ENCODE peak calls at places on chromosomes 16 and 17, in four cellular contexts. E is tibial nerve, H is transverse colon, F is ovary. P is an unnamed sample.

GRCh38 chr17:74108126-74108705 is 95.3 kb upstream of the RPL38 start:
- DNase-seq in F (no peak), E (no peak), H (no peak), P (no peak)

GRCh38 chr16:28572659-28573510 is 19.2 kb downstream of the SGF29 start:
- DNase-seq in H (no peak), F (peak; percentile 52), E (no peak), P (no peak)

GRCh38 chr16:46887524-46887854 is 3.3 kb downstream of the GPT2 start:
- DNase-seq in H (no peak), E (no peak), F (no peak), P (peak; percentile 60)

GRCh38 chr17:50290074-50290702 is 15.9 kb downstream of the TMEM92 start:
- DNase-seq in H (peak; percentile 64), F (peak; percentile 62), E (peak; percentile 84), P (peak; percentile 77)

GRCh38 chr17:31869797-31870568 is 10.9 kb upstream of the COPRS start:
- DNase-seq in H (no peak), E (no peak), F (no peak), P (no peak)

GRCh38 chr16:23016372-23016771 is 132.9 kb downstream of the USP31 start:
- DNase-seq in H (peak; percentile 29), E (no peak), F (no peak), P (no peak)

GRCh38 chr16:26019885-26020284 is 328.1 kb downstream of the HS3ST4 start:
- DNase-seq in E (no peak), F (no peak), H (no peak), P (no peak)

GRCh38 chr17:65359016-65359415 is 202.4 kb downstream of the AXIN2 start:
- DNase-seq in H (no peak), F (no peak), E (no peak), P (no peak)

GRCh38 chr17:72572604-72573491 is 452.0 kb downstream of the SOX9 start:
- DNase-seq in H (no peak), E (no peak), F (no peak), P (no peak)

GRCh38 chr17:50134206-50135110 is 4.5 kb upstream of the SAMD14 start:
- DNase-seq in H (no peak), F (peak; percentile 29), E (no peak), P (no peak)

GRCh38 chr16:20850981-20851380 is 44.7 kb downstream of the REXO5 start:
- DNase-seq in F (no peak), H (no peak), E (no peak), P (no peak)

GRCh38 chr16:28491080-28491969 is 549 bp downstream of the CLN3 start:
- DNase-seq in F (peak; percentile 68), E (peak; percentile 21), H (peak; percentile 53), P (no peak)

GRCh38 chr17:48575066-48575582 is 3.0 kb downstream of the HOXB4 start:
- DNase-seq in F (no peak), H (no peak), E (no peak), P (no peak)

GRCh38 chr17:74052993-74053744 is 150.3 kb upstream of the RPL38 start:
- DNase-seq in H (no peak), E (no peak), F (no peak), P (no peak)

GRCh38 chr17:59651346-59651745 is 31.7 kb downstream of the CLTC start:
- DNase-seq in H (no peak), F (no peak), E (no peak), P (no peak)

GRCh38 chr17:33651631-33652030 is 358.5 kb upstream of the ASIC2 start:
- DNase-seq in H (no peak), F (no peak), E (no peak), P (no peak)

GRCh38 chr17:67487506-67487905 is 110.4 kb downstream of the PITPNC1 start:
- DNase-seq in E (no peak), H (no peak), F (no peak), P (no peak)

GRCh38 chr16:53952215-53953208 is 248.6 kb downstream of the FTO start:
- DNase-seq in H (no peak), F (no peak), E (no peak), P (no peak)

GRCh38 chr16:56944954-56945839 is 13.3 kb downstream of the HERPUD1 start:
- DNase-seq in H (no peak), F (peak; percentile 68), E (no peak), P (no peak)

GRCh38 chr17:7213895-7214299 is 5.7 kb downstream of the DLG4 start:
- DNase-seq in H (peak; percentile 79), F (peak; percentile 85), E (peak; percentile 55), P (peak; percentile 71)

GRCh38 chr16:710500-711075 is 4.3 kb upstream of the METRN start:
- DNase-seq in H (no peak), E (no peak), F (no peak), P (no peak)

GRCh38 chr17:50591338-50591737 is 30.8 kb downstream of the CACNA1G start:
- DNase-seq in F (no peak), E (no peak), H (no peak), P (no peak)

GRCh38 chr17:66717680-66718079 is 117.2 kb upstream of the CACNG5 start:
- DNase-seq in H (peak; percentile 21), E (no peak), F (no peak), P (no peak)

GRCh38 chr16:9545500-9546437 is 454.3 kb downstream of the HAPSTR1 start:
- DNase-seq in E (no peak), F (no peak), H (no peak), P (no peak)

GRCh38 chr17:66849851-66850580 is 15.1 kb downstream of the CACNG5 start:
- DNase-seq in F (no peak), H (no peak), E (no peak), P (no peak)

GRCh38 chr17:5861849-5862248 is 208.3 kb upstream of the WSCD1 start:
- DNase-seq in E (no peak), H (no peak), F (no peak), P (no peak)

GRCh38 chr17:49843774-49844350 is 4.0 kb downstream of the TAC4 start:
- DNase-seq in H (no peak), F (no peak), E (no peak), P (no peak)

GRCh38 chr17:7060165-7060890 is 16.4 kb upstream of the SLC16A11 start:
- DNase-seq in E (no peak), F (no peak), H (no peak), P (peak; percentile 27)

GRCh38 chr17:43601280-43602050 is 55.3 kb upstream of the ETV4 start:
- DNase-seq in F (no peak), E (no peak), H (peak; percentile 29), P (no peak)

GRCh38 chr17:18858567-18859245 is 775 bp downstream of the PRPSAP2 start:
- DNase-seq in F (no peak), H (no peak), E (no peak), P (no peak)

GRCh38 chr17:41308251-41308917 is 725 bp downstream of the KRTAP16-1 start:
- DNase-seq in E (no peak), F (no peak), H (peak; percentile 63), P (no peak)

GRCh38 chr16:10093564-10093963 is 88.7 kb downstream of the GRIN2A start:
- DNase-seq in H (no peak), F (no peak), E (no peak), P (no peak)

GRCh38 chr16:85284138-85284897 is 172.0 kb upstream of the CIBAR2 start:
- DNase-seq in E (no peak), H (no peak), F (no peak), P (no peak)

GRCh38 chr16:914453-914852 is 56.3 kb downstream of the LMF1 start:
- DNase-seq in E (no peak), H (no peak), F (no peak), P (no peak)

GRCh38 chr16:55349867-55350266 is 25.9 kb downstream of the IRX6 start:
- DNase-seq in H (no peak), E (no peak), F (no peak), P (no peak)

GRCh38 chr17:81429353-81429774 is 34.1 kb downstream of the BAHCC1 start:
- DNase-seq in E (peak; percentile 79), H (peak; percentile 81), F (peak; percentile 91), P (peak; percentile 90)

GRCh38 chr16:78478267-78478821 is 378.9 kb downstream of the WWOX start:
- DNase-seq in H (no peak), E (no peak), F (no peak), P (no peak)

GRCh38 chr16:9141813-9142212 is 50.4 kb downstream of the HAPSTR1 start:
- DNase-seq in F (no peak), E (no peak), H (no peak), P (no peak)

GRCh38 chr17:78832541-78832810 is 8.1 kb downstream of the USP36 start:
- DNase-seq in H (no peak), F (no peak), E (no peak), P (no peak)
- H3K36me3 ChIP-seq in H (no peaks in the 10 kb centered on the region), F (no peaks in the 10 kb centered on the region), E (peaks cover 33% of the 10 kb centered on the region), P (peaks cover 72% of the 10 kb centered on the region)

DNA sequence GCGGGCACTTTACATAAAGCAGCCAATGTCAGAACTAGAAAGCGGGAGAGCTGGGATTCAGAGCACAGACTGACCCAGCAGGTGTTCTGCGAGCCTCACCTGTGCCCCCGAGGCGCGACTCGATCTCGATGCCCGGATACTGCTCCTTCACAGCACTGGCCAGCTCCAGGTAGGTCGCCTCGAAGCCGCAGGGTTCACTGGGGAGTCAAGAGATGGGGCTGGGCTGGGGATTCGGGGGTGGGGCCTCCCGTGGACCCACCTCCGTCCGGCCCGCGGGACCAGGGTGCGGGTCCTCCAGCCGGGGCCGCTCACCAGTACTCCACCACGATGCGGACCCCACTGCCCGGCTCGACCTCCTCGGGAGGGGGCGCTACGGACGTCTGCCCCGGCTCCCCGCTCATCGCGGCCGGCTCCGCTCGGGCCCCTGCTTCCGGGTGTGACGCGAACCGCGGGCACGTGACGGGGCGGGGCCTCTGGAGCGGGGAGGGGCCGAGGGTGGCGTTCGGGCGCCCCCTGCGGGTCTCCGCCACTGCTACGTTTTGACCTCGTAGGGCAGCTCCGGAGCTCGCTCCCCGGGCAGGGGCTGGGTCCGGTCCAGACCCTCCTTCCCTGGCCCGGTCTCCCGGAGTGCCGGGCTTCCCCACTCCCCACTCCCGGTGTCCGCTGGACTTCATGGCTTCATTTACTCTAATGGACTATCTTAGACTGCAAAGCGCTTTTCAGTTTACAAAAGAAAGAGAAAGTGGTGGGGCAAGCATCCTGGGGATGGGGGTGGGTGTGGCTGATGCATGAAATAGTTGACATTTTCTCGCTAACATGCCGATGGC is at the start of gene MIEN1:
- DNase-seq in F (peak; percentile 94), H (peak; percentile 95), E (peak; percentile 89), P (peak; percentile 95)
- TF ChIP-seq EP300 in F (no peak), H (peak; percentile 57), E (no peak), P (no peak)

DNA sequence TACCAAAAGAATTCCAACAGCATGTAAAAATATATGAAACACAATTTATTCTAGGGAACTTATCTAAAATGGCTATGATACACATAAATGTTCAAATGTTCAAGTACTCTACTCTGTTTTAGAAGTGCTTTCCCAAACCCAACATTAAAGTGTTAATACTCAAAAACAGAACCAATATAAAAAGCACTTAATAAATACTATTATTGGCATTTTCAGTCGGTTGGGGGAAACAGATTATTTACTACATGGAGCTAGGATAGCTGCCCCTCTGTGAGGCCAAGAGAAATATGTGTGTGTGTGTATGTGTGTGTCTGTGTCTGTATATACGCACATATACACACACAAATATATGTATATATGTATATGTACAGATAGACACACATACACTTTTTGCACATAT is 32.1 kb upstream of the BRIP1 start:
- DNase-seq in H (no peak), E (no peak), F (no peak), P (no peak)
- H3K36me3 ChIP-seq in H (no peaks in the 10 kb centered on the region), E (peaks cover 4% of the 10 kb centered on the region), F (no peaks in the 10 kb centered on the region), P (peaks cover 94% of the 10 kb centered on the region)

GRCh38 chr16:3785413-3785812 is 68.1 kb upstream of the TRAP1 start:
- DNase-seq in F (no peak), H (no peak), E (no peak), P (no peak)

GRCh38 chr16:3789375-3790067 is 72.2 kb upstream of the TRAP1 start:
- DNase-seq in E (no peak), H (no peak), F (no peak), P (no peak)

GRCh38 chr16:3788711-3789374 is 71.5 kb upstream of the TRAP1 start:
- DNase-seq in H (no peak), F (no peak), E (no peak), P (no peak)

GRCh38 chr16:3791701-3792100 is 74.4 kb upstream of the TRAP1 start:
- DNase-seq in E (no peak), H (no peak), F (no peak), P (no peak)

GRCh38 chr16:3787924-3788661 is 70.8 kb upstream of the TRAP1 start:
- DNase-seq in E (no peak), F (no peak), H (no peak), P (no peak)
- TF ChIP-seq EP300 in E (no peak), F (no peak), H (no peak), P (no peak)

P was measured in stomach.